ENCODE peak calls at places on chromosomes 11 and 22, in seven cellular contexts. Z is astrocyte; X is stimulated activated CD4-positive, alpha-beta T cell treated with anti-CD3 and anti-CD28 coated beads, Interleukin-2, amount 100 ng/mL, for 24 hours; O is astrocyte of the spinal cord; D is lower lobe of right lung; G is activated T-helper 1 cell treated with Interleukin-2 at 50 U/mL for 16 hours; C is Daoy. L is an unnamed sample.
A peak's percentile ranks its signal among the peaks of the same experiment; 100 is the strongest.

GRCh38 chr22:39699631-39700348 is 129.2 kb downstream of the CACNA1I start:
- DNase-seq in Z (no peak), X (no peak), O (no peak), D (no peak), G (no peak), C (no peak), L (no peak)

GRCh38 chr22:26777402-26777801 is 120.0 kb downstream of the MIAT start:
- DNase-seq in Z (peak; percentile 50), X (no peak), O (no peak), D (no peak), G (no peak), C (no peak), L (no peak)

GRCh38 chr11:122879785-122880184 is 2.8 kb upstream of the JHY start:
- DNase-seq in Z (no peak), X (no peak), O (no peak), D (no peak), G (no peak), C (no peak), L (no peak)

GRCh38 chr22:37569921-37570660 is 9.8 kb downstream of the LGALS2 start:
- DNase-seq in Z (no peak), X (no peak), O (no peak), D (peak; percentile 71), G (no peak), C (no peak), L (no peak)

GRCh38 chr11:128481135-128481534 is 106.2 kb downstream of the ETS1 start:
- DNase-seq in Z (peak; percentile 93), X (no peak), O (peak; percentile 85), D (no peak), G (no peak), C (no peak), L (no peak)

GRCh38 chr11:36452987-36453386 is 57.1 kb downstream of the TRAF6 start:
- DNase-seq in Z (no peak), X (no peak), O (no peak), D (no peak), G (no peak), C (peak; percentile 44), L (no peak)

GRCh38 chr22:49327411-49327810 is 500.3 kb downstream of the BRD1 start:
- DNase-seq in Z (no peak), X (no peak), O (no peak), D (peak; percentile 11), G (no peak), C (no peak), L (no peak)

GRCh38 chr22:37486224-37486845 is at the start of gene MFNG:
- DNase-seq in Z (no peak), X (peak; percentile 83), O (peak; percentile 36), D (peak; percentile 90), G (peak; percentile 67), C (peak; percentile 76), L (peak; percentile 64)

GRCh38 chr11:197741-198235 is 4.9 kb downstream of the SCGB1C1 start:
- DNase-seq in Z (no peak), X (peak; percentile 0), O (no peak), D (no peak), G (no peak), C (no peak), L (no peak)

GRCh38 chr11:620201-620600 is 4.5 kb upstream of the IRF7 start:
- DNase-seq in Z (no peak), X (no peak), O (no peak), D (no peak), G (no peak), C (no peak), L (no peak)

GRCh38 chr11:20238712-20239111 is 78.4 kb upstream of the DBX1 start:
- DNase-seq in Z (no peak), X (no peak), O (no peak), D (no peak), G (no peak), C (no peak), L (no peak)

GRCh38 chr11:28679795-28680194 is 571.6 kb downstream of the METTL15 start:
- DNase-seq in Z (peak; percentile 80), X (no peak), O (peak; percentile 80), D (no peak), G (no peak), C (no peak), L (no peak)

GRCh38 chr22:49525366-49525765 is 302.3 kb downstream of the BRD1 start:
- DNase-seq in Z (no peak), X (no peak), O (no peak), D (no peak), G (no peak), C (no peak), L (no peak)

GRCh38 chr11:96107143-96107829 is 183.4 kb upstream of the MTMR2 start:
- DNase-seq in Z (no peak), X (no peak), O (no peak), D (no peak), G (no peak), C (no peak), L (no peak)

GRCh38 chr22:36340621-36341020 is 47.1 kb downstream of the MYH9 start:
- DNase-seq in Z (no peak), X (no peak), O (no peak), D (no peak), G (no peak), C (no peak), L (no peak)

GRCh38 chr11:37699644-37700043 is 1101.6 kb upstream of the RAG2 start:
- DNase-seq in Z (no peak), X (no peak), O (no peak), D (no peak), G (no peak), C (no peak), L (no peak)

GRCh38 chr22:27885977-27886842 is 32.8 kb downstream of the PITPNB start:
- DNase-seq in Z (peak; percentile 87), X (peak; percentile 37), O (peak; percentile 78), D (no peak), G (no peak), C (peak; percentile 67), L (peak; percentile 7)